ENCODE peak calls at places on chromosomes 2 and 18, in eight cellular contexts. One of them, this sample, is unnamed.

GRCh38 chr18:76452357-76452756 is 42.7 kb downstream of the ZNF516 start:
- DNase-seq in retina: no peak
- DNase-seq in T-cell: no peak
- DNase-seq in KBM-7: peak
- DNase-seq in fibroblast of the aortic adventitia: no peak
- DNase-seq in foreskin fibroblast: no peak
- DNase-seq in HT1080: no peak
- DNase-seq in upper lobe of right lung: no peak
- DNase-seq in this sample: no peak

GRCh38 chr2:84302513-84303412 is 156.3 kb downstream of the SUCLG1 start:
- DNase-seq in retina: peak
- DNase-seq in T-cell: no peak
- DNase-seq in KBM-7: peak
- DNase-seq in fibroblast of the aortic adventitia: peak
- DNase-seq in foreskin fibroblast: peak
- DNase-seq in HT1080: peak
- DNase-seq in upper lobe of right lung: no peak
- DNase-seq in this sample: peak

GRCh38 chr2:207603486-207603885 is 21.7 kb downstream of the METTL21A start:
- DNase-seq in retina: no peak
- DNase-seq in T-cell: no peak
- DNase-seq in KBM-7: no peak
- DNase-seq in fibroblast of the aortic adventitia: no peak
- DNase-seq in foreskin fibroblast: no peak
- DNase-seq in HT1080: no peak
- DNase-seq in upper lobe of right lung: no peak
- DNase-seq in this sample: no peak

GRCh38 chr2:200379481-200380120 is 73.1 kb downstream of the SPATS2L start:
- DNase-seq in retina: no peak
- DNase-seq in T-cell: no peak
- DNase-seq in KBM-7: no peak
- DNase-seq in fibroblast of the aortic adventitia: no peak
- DNase-seq in foreskin fibroblast: no peak
- DNase-seq in HT1080: no peak
- DNase-seq in upper lobe of right lung: no peak
- DNase-seq in this sample: no peak

GRCh38 chr2:208006325-208006724 is 19.0 kb downstream of the PLEKHM3 start:
- DNase-seq in retina: no peak
- DNase-seq in T-cell: no peak
- DNase-seq in KBM-7: no peak
- DNase-seq in fibroblast of the aortic adventitia: no peak
- DNase-seq in foreskin fibroblast: no peak
- DNase-seq in HT1080: no peak
- DNase-seq in upper lobe of right lung: no peak
- DNase-seq in this sample: no peak

GRCh38 chr2:217994776-217995274 is 8.0 kb downstream of the TNS1 start:
- DNase-seq in retina: no peak
- DNase-seq in T-cell: no peak
- DNase-seq in KBM-7: no peak
- DNase-seq in fibroblast of the aortic adventitia: peak
- DNase-seq in foreskin fibroblast: peak
- DNase-seq in HT1080: peak
- DNase-seq in upper lobe of right lung: no peak
- DNase-seq in this sample: peak

GRCh38 chr2:88590998-88591613 is 36.2 kb downstream of the EIF2AK3 start:
- DNase-seq in retina: peak
- DNase-seq in T-cell: no peak
- DNase-seq in KBM-7: peak
- DNase-seq in fibroblast of the aortic adventitia: peak
- DNase-seq in foreskin fibroblast: peak
- DNase-seq in HT1080: peak
- DNase-seq in upper lobe of right lung: no peak
- DNase-seq in this sample: peak

GRCh38 chr2:120344214-120344990 is 1.5 kb upstream of the INHBB start:
- DNase-seq in retina: peak
- DNase-seq in T-cell: no peak
- DNase-seq in KBM-7: no peak
- DNase-seq in fibroblast of the aortic adventitia: no peak
- DNase-seq in foreskin fibroblast: no peak
- DNase-seq in HT1080: no peak
- DNase-seq in upper lobe of right lung: no peak
- DNase-seq in this sample: peak

GRCh38 chr2:238094438-238095022 is 5.6 kb upstream of the ESPNL start:
- DNase-seq in retina: no peak
- DNase-seq in T-cell: no peak
- DNase-seq in KBM-7: no peak
- DNase-seq in fibroblast of the aortic adventitia: no peak
- DNase-seq in foreskin fibroblast: no peak
- DNase-seq in HT1080: no peak
- DNase-seq in upper lobe of right lung: no peak
- DNase-seq in this sample: no peak

GRCh38 chr2:203340791-203341487 is 12.7 kb downstream of the ABI2 start:
- DNase-seq in retina: no peak
- DNase-seq in T-cell: no peak
- DNase-seq in KBM-7: no peak
- DNase-seq in fibroblast of the aortic adventitia: peak
- DNase-seq in foreskin fibroblast: peak
- DNase-seq in HT1080: peak
- DNase-seq in upper lobe of right lung: no peak
- DNase-seq in this sample: peak

GRCh38 chr18:2482711-2483475 is 88.4 kb downstream of the METTL4 start:
- DNase-seq in retina: no peak
- DNase-seq in T-cell: no peak
- DNase-seq in KBM-7: no peak
- DNase-seq in fibroblast of the aortic adventitia: no peak
- DNase-seq in foreskin fibroblast: no peak
- DNase-seq in HT1080: no peak
- DNase-seq in upper lobe of right lung: no peak
- DNase-seq in this sample: peak

GRCh38 chr2:40431600-40431955 is 20.3 kb downstream of the SLC8A1 start:
- DNase-seq in retina: no peak
- DNase-seq in T-cell: no peak
- DNase-seq in KBM-7: peak
- DNase-seq in fibroblast of the aortic adventitia: peak
- DNase-seq in foreskin fibroblast: peak
- DNase-seq in HT1080: peak
- DNase-seq in upper lobe of right lung: no peak
- DNase-seq in this sample: peak